ENCODE peak calls at places on chromosomes 16 and 17, in eight cellular contexts. K, U, P, H, D, T, C and B are unnamed samples.

GRCh38 chr17:79018045-79018695 is 5.8 kb upstream of the C1QTNF1 start:
- DNase-seq in K (no peak), U (no peak), P (no peak), H (no peak), D (no peak), T (no peak), C (peak; percentile 69), B (peak; percentile 54)

GRCh38 chr16:7026639-7027038 is 306.0 kb upstream of the RBFOX1 start:
- DNase-seq in K (no peak), U (no peak), P (no peak), H (no peak), D (no peak), T (no peak), C (no peak), B (no peak)

GRCh38 chr17:80469667-80470066 is 6.7 kb downstream of the NPTX1 start:
- DNase-seq in K (no peak), U (no peak), P (no peak), H (no peak), D (no peak), T (no peak), C (no peak), B (no peak)

GRCh38 chr16:84562174-84562815 is 55.6 kb downstream of the COTL1 start:
- DNase-seq in K (no peak), U (no peak), P (no peak), H (peak; percentile 22), D (no peak), T (no peak), C (no peak), B (no peak)

GRCh38 chr16:8047711-8048110 is 542.6 kb downstream of the TMEM114 start:
- DNase-seq in K (no peak), U (no peak), P (no peak), H (no peak), D (no peak), T (no peak), C (no peak), B (no peak)

GRCh38 chr16:70777973-70778406 is 23.0 kb downstream of the VAC14 start:
- DNase-seq in K (no peak), U (no peak), P (no peak), H (no peak), D (no peak), T (no peak), C (no peak), B (no peak)

GRCh38 chr16:77288222-77288621 is 89.0 kb downstream of the SYCE1L start:
- DNase-seq in K (no peak), U (no peak), P (no peak), H (no peak), D (peak; percentile 67), T (no peak), C (no peak), B (no peak)

GRCh38 chr17:74059471-74059870 is 144.0 kb upstream of the RPL38 start:
- DNase-seq in K (peak; percentile 27), U (no peak), P (no peak), H (peak; percentile 55), D (no peak), T (no peak), C (no peak), B (no peak)

GRCh38 chr16:77336637-77337036 is 98.2 kb downstream of the ADAMTS18 start:
- DNase-seq in K (no peak), U (no peak), P (no peak), H (no peak), D (no peak), T (no peak), C (no peak), B (no peak)

GRCh38 chr17:45368661-45369060 is 51.8 kb upstream of the MAP3K14 start:
- DNase-seq in K (no peak), U (no peak), P (no peak), H (no peak), D (no peak), T (no peak), C (no peak), B (no peak)

GRCh38 chr16:3596101-3596861 is 15.1 kb downstream of the SLX4 start:
- DNase-seq in K (no peak), U (no peak), P (no peak), H (no peak), D (no peak), T (no peak), C (no peak), B (no peak)

GRCh38 chr16:273547-274421 is 2.0 kb downstream of the RGS11 start:
- DNase-seq in K (peak; percentile 63), U (no peak), P (no peak), H (peak; percentile 67), D (peak; percentile 22), T (peak; percentile 50), C (no peak), B (no peak)
- H3K27ac ChIP-seq in K (no peak overlapping the region), U (no peak overlapping the region), P (no peak overlapping the region), H (no peak overlapping the region), D (no peak overlapping the region), T (no peak overlapping the region), C (no peak overlapping the region), B (no peak overlapping the region)

GRCh38 chr17:50972579-50972978 is 106.4 kb upstream of the TOB1 start:
- DNase-seq in K (no peak), U (no peak), P (no peak), H (no peak), D (no peak), T (no peak), C (no peak), B (no peak)
- TF ChIP-seq CTCF in K (no peak), U (no peak), P (no peak), H (no peak), D (no peak), T (no peak), C (no peak), B (no peak)

GRCh38 chr16:62939687-62940086 is 903.4 kb upstream of the CDH8 start:
- DNase-seq in K (no peak), U (no peak), P (no peak), H (no peak), D (no peak), T (no peak), C (no peak), B (no peak)

GRCh38 chr16:62940573-62940972 is 904.3 kb upstream of the CDH8 start:
- DNase-seq in K (no peak), U (no peak), P (no peak), H (no peak), D (no peak), T (no peak), C (no peak), B (no peak)
- H3K27ac ChIP-seq in K (no peak overlapping the region), U (no peak overlapping the region), P (no peak overlapping the region), H (no peak overlapping the region), D (no peak overlapping the region), T (no peak overlapping the region), C (no peak overlapping the region), B (no peak overlapping the region)

DNA sequence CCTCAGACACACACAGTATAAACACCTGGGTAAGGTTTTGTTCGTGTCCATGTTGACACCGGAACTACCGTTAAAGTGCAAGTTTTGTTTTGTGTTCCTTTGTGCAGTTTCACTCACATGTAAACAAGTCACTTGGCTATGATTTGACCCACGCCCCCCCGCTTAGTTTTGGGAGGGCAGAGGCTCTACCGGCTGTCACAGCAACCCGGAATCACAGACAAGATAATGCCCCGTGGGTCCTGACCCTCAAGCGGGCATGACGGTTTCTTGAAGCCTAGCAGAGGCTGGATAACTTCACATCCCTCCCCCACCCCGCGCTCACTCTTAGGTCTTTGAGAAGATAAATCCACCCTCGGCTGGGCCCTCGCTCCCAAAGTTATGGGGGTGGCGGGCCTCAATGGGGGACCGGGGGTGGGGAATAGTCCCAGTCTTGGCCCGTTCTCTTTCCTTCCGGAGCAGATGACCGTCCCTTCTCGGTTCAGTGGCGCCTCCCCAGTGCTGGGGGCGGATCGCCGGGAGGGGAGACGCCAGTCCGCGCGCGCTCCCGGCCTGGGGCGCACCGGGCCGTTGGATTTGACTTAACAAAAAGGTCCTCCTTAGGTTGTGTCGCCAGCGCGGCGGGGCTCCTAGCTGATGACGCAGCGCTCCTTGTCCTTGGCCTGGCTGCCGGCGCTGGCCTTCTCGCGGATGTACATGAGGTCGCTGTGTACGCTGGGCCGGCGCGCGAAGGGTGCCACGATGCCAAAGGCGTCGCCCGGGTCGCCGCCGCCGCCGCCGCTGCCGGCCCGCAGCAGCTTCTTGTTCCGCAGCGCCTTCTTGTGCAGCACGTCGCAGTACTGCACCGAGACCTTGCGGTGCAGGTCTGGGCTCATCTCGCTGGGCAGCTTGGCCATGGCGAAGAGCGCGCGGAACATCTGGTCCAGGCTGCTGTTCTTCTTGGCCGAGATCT is 1.4 kb downstream of the RASD1 start:
- DNase-seq in K (peak; percentile 63), U (peak; percentile 51), P (peak; percentile 75), H (peak; percentile 43), D (peak; percentile 60), T (no peak), C (peak; percentile 44), B (peak; percentile 61)
- TF ChIP-seq CTCF in K (no peak), U (no peak), P (no peak), H (no peak), D (peak; percentile 13), T (no peak), C (no peak), B (peak; percentile 3)

GRCh38 chr16:11480634-11481033 is 106.1 kb downstream of the LITAF start:
- DNase-seq in K (no peak), U (no peak), P (no peak), H (no peak), D (no peak), T (no peak), C (no peak), B (no peak)

GRCh38 chr16:11482946-11483748 is 103.6 kb downstream of the LITAF start:
- DNase-seq in K (no peak), U (no peak), P (no peak), H (no peak), D (no peak), T (no peak), C (no peak), B (no peak)

GRCh38 chr16:11484691-11485258 is 101.9 kb downstream of the LITAF start:
- DNase-seq in K (no peak), U (no peak), P (no peak), H (no peak), D (no peak), T (no peak), C (no peak), B (no peak)

GRCh38 chr16:11479916-11480315 is 106.8 kb downstream of the LITAF start:
- DNase-seq in K (no peak), U (no peak), P (no peak), H (no peak), D (no peak), T (no peak), C (no peak), B (no peak)

DNA sequence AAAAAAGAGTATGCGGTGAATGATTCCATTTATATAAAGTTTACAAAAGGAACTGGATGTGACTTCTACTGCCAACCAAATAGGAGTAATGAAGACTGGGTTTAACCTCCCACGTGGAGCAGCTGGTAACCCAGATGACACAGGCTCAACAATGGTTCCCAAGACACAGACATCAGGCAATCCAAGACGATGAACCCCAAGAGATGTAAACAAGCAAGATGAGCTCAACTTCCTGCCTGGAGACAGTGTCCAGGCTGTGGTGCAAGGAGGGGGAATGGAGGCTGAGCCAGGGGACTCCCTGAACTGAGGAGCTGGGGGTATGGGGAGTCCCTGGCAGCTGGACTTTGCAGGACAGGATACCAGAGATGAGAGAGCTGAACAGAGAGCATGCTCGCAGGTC is 104.7 kb downstream of the LITAF start:
- DNase-seq in K (no peak), U (no peak), P (no peak), H (no peak), D (no peak), T (no peak), C (no peak), B (no peak)
- H3K27ac ChIP-seq in K (no peak overlapping the region), U (no peak overlapping the region), P (no peak overlapping the region), H (no peak overlapping the region), D (no peak overlapping the region), T (no peak overlapping the region), C (no peak overlapping the region), B (no peak overlapping the region)